ENCODE peak calls at places on chromosomes 16 and 17, in four cellular contexts. F is stimulated activated effector memory CD8-positive, alpha-beta T cell treated with anti-CD3 and anti-CD28 coated beads, Interleukin-12 subunit alpha, Interleukin-12 subunit beta, amount 100 ng/mL, for 72 hours; M is mucosa of descending colon; R is central memory CD8-positive, alpha-beta T cell. Z is an unnamed sample.

GRCh38 chr16:86647561-86647960 is 69.2 kb downstream of the FOXL1 start:
- DNase-seq in F (no peak), M (no peak), R (no peak), Z (no peak)

GRCh38 chr17:72151565-72152391 is 31.0 kb downstream of the SOX9 start:
- DNase-seq in F (no peak), M (no peak), R (no peak), Z (no peak)

GRCh38 chr17:39591958-39592954 is 15.5 kb downstream of the NEUROD2 start:
- DNase-seq in F (no peak), M (no peak), R (no peak), Z (no peak)

GRCh38 chr16:9395958-9396359 is 304.5 kb downstream of the HAPSTR1 start:
- DNase-seq in F (no peak), M (no peak), R (no peak), Z (no peak)

GRCh38 chr17:33572615-33573014 is 279.5 kb upstream of the ASIC2 start:
- DNase-seq in F (no peak), M (no peak), R (no peak), Z (no peak)

GRCh38 chr17:43353364-43353763 is 45.4 kb upstream of the ARL4D start:
- DNase-seq in F (no peak), M (no peak), R (no peak), Z (no peak)

GRCh38 chr16:19411298-19411697 is 6.4 kb upstream of the TMC5 start:
- DNase-seq in F (no peak), M (no peak), R (no peak), Z (no peak)

GRCh38 chr17:16439303-16439791 is 24.0 kb downstream of the TRPV2 start:
- DNase-seq in F (no peak), M (no peak), R (peak), Z (no peak)

GRCh38 chr17:44314031-44314430 is 5.6 kb downstream of the RUNDC3A start:
- DNase-seq in F (no peak), M (no peak), R (no peak), Z (no peak)

GRCh38 chr17:51912939-51913338 is 245.6 kb downstream of the CA10 start:
- DNase-seq in F (no peak), M (no peak), R (no peak), Z (no peak)

GRCh38 chr16:4787627-4788482 is at the start of gene SEPTIN12:
- DNase-seq in F (no peak), M (no peak), R (no peak), Z (no peak)

GRCh38 chr16:85944572-85945423 is 45.8 kb downstream of the IRF8 start:
- DNase-seq in F (no peak), M (peak), R (no peak), Z (no peak)

GRCh38 chr17:16434662-16435061 is 19.3 kb downstream of the TRPV2 start:
- DNase-seq in F (no peak), M (no peak), R (no peak), Z (no peak)

GRCh38 chr16:11067697-11068141 is 123.4 kb downstream of the CLEC16A start:
- DNase-seq in F (no peak), M (no peak), R (no peak), Z (no peak)

GRCh38 chr16:67486805-67487204 is 3.5 kb upstream of the AGRP start:
- DNase-seq in F (no peak), M (no peak), R (no peak), Z (no peak)

GRCh38 chr16:75250809-75251279 is 580 bp downstream of the BCAR1 start:
- DNase-seq in F (no peak), M (peak), R (no peak), Z (peak)